ENCODE peak calls at places on chromosomes 3 and 15, in nine cellular contexts. One of them, this sample, is unnamed.
A peak's percentile ranks its signal among the peaks of the same experiment; 100 is the strongest.

GRCh38 chr3:102536479-102536878 is 101.7 kb downstream of the ZPLD1 start:
- DNase-seq in colonic mucosa: no peak
- DNase-seq in mammary epithelial cell: peak; percentile 39
- DNase-seq in ascending aorta: no peak
- DNase-seq in fibroblast of lung: peak; percentile 58
- DNase-seq in left ventricle myocardium inferior: no peak
- DNase-seq in trophoblast cell: peak; percentile 64
- DNase-seq in neural progenitor cell: peak; percentile 46
- DNase-seq in naive thymus-derived CD4-positive, alpha-beta T cell: no peak
- DNase-seq in this sample: no peak

GRCh38 chr15:100031665-100032357 is 298.6 kb upstream of the LYSMD4 start:
- DNase-seq in left ventricle myocardium inferior: no peak
- DNase-seq in mammary epithelial cell: no peak
- DNase-seq in colonic mucosa: no peak
- DNase-seq in neural progenitor cell: no peak
- DNase-seq in ascending aorta: no peak
- DNase-seq in trophoblast cell: no peak
- DNase-seq in fibroblast of lung: no peak
- DNase-seq in naive thymus-derived CD4-positive, alpha-beta T cell: no peak
- DNase-seq in this sample: no peak

GRCh38 chr3:101720851-101721649 is 3.4 kb upstream of the CEP97 start:
- DNase-seq in fibroblast of lung: peak; percentile 24
- DNase-seq in neural progenitor cell: no peak
- DNase-seq in naive thymus-derived CD4-positive, alpha-beta T cell: no peak
- DNase-seq in ascending aorta: no peak
- DNase-seq in colonic mucosa: no peak
- DNase-seq in mammary epithelial cell: peak; percentile 71
- DNase-seq in trophoblast cell: no peak
- DNase-seq in left ventricle myocardium inferior: no peak
- DNase-seq in this sample: no peak

GRCh38 chr3:170038434-170039110 is 777 bp downstream of the GPR160 start:
- DNase-seq in left ventricle myocardium inferior: no peak
- DNase-seq in colonic mucosa: peak; percentile 63
- DNase-seq in neural progenitor cell: peak; percentile 66
- DNase-seq in ascending aorta: no peak
- DNase-seq in fibroblast of lung: no peak
- DNase-seq in mammary epithelial cell: no peak
- DNase-seq in trophoblast cell: peak; percentile 55
- DNase-seq in naive thymus-derived CD4-positive, alpha-beta T cell: peak; percentile 18
- DNase-seq in this sample: no peak

GRCh38 chr15:82172506-82172905 is 90.0 kb downstream of the EFL1 start:
- DNase-seq in mammary epithelial cell: peak; percentile 28
- DNase-seq in left ventricle myocardium inferior: no peak
- DNase-seq in ascending aorta: no peak
- DNase-seq in trophoblast cell: peak; percentile 93
- DNase-seq in colonic mucosa: no peak
- DNase-seq in neural progenitor cell: no peak
- DNase-seq in fibroblast of lung: no peak
- DNase-seq in naive thymus-derived CD4-positive, alpha-beta T cell: no peak
- DNase-seq in this sample: no peak

GRCh38 chr3:42855547-42856380 is 19.9 kb downstream of the CYP8B1 start:
- DNase-seq in colonic mucosa: no peak
- DNase-seq in mammary epithelial cell: no peak
- DNase-seq in ascending aorta: no peak
- DNase-seq in naive thymus-derived CD4-positive, alpha-beta T cell: no peak
- DNase-seq in left ventricle myocardium inferior: no peak
- DNase-seq in fibroblast of lung: no peak
- DNase-seq in trophoblast cell: no peak
- DNase-seq in neural progenitor cell: no peak
- DNase-seq in this sample: no peak

GRCh38 chr3:163951397-163951987 is 1126.8 kb downstream of the SI start:
- DNase-seq in fibroblast of lung: no peak
- DNase-seq in ascending aorta: no peak
- DNase-seq in neural progenitor cell: no peak
- DNase-seq in colonic mucosa: no peak
- DNase-seq in trophoblast cell: peak; percentile 41
- DNase-seq in left ventricle myocardium inferior: no peak
- DNase-seq in mammary epithelial cell: no peak
- DNase-seq in naive thymus-derived CD4-positive, alpha-beta T cell: no peak
- DNase-seq in this sample: no peak

GRCh38 chr3:52533623-52534280 is at the start of gene NT5DC2:
- DNase-seq in naive thymus-derived CD4-positive, alpha-beta T cell: peak; percentile 54
- DNase-seq in trophoblast cell: peak; percentile 69
- DNase-seq in colonic mucosa: peak; percentile 66
- DNase-seq in ascending aorta: no peak
- DNase-seq in neural progenitor cell: peak; percentile 92
- DNase-seq in mammary epithelial cell: peak; percentile 52
- DNase-seq in fibroblast of lung: peak; percentile 64
- DNase-seq in left ventricle myocardium inferior: peak; percentile 77
- DNase-seq in this sample: peak; percentile 64

GRCh38 chr3:65532749-65533148 is 506.0 kb downstream of the MAGI1 start:
- DNase-seq in naive thymus-derived CD4-positive, alpha-beta T cell: no peak
- DNase-seq in colonic mucosa: no peak
- DNase-seq in ascending aorta: no peak
- DNase-seq in neural progenitor cell: no peak
- DNase-seq in left ventricle myocardium inferior: no peak
- DNase-seq in mammary epithelial cell: no peak
- DNase-seq in trophoblast cell: no peak
- DNase-seq in fibroblast of lung: no peak
- DNase-seq in this sample: no peak

GRCh38 chr3:140527156-140527555 is 150.7 kb upstream of the TRIM42 start:
- DNase-seq in neural progenitor cell: no peak
- DNase-seq in left ventricle myocardium inferior: no peak
- DNase-seq in ascending aorta: no peak
- DNase-seq in mammary epithelial cell: no peak
- DNase-seq in fibroblast of lung: no peak
- DNase-seq in trophoblast cell: no peak
- DNase-seq in colonic mucosa: no peak
- DNase-seq in naive thymus-derived CD4-positive, alpha-beta T cell: no peak
- DNase-seq in this sample: no peak

GRCh38 chr15:89278307-89278706 is 34.5 kb downstream of the FANCI start:
- DNase-seq in colonic mucosa: no peak
- DNase-seq in naive thymus-derived CD4-positive, alpha-beta T cell: no peak
- DNase-seq in left ventricle myocardium inferior: no peak
- DNase-seq in neural progenitor cell: no peak
- DNase-seq in mammary epithelial cell: no peak
- DNase-seq in ascending aorta: no peak
- DNase-seq in fibroblast of lung: peak; percentile 27
- DNase-seq in trophoblast cell: no peak
- DNase-seq in this sample: no peak

GRCh38 chr3:8869613-8870012 is 93.7 kb downstream of the RAD18 start:
- DNase-seq in naive thymus-derived CD4-positive, alpha-beta T cell: no peak
- DNase-seq in trophoblast cell: peak; percentile 92
- DNase-seq in colonic mucosa: no peak
- DNase-seq in fibroblast of lung: peak; percentile 74
- DNase-seq in left ventricle myocardium inferior: no peak
- DNase-seq in mammary epithelial cell: peak; percentile 99
- DNase-seq in ascending aorta: no peak
- DNase-seq in neural progenitor cell: no peak
- DNase-seq in this sample: no peak

GRCh38 chr15:58065011-58065444 is 483 bp downstream of the ALDH1A2 start:
- DNase-seq in ascending aorta: no peak
- DNase-seq in colonic mucosa: peak; percentile 20
- DNase-seq in left ventricle myocardium inferior: peak; percentile 38
- DNase-seq in mammary epithelial cell: no peak
- DNase-seq in fibroblast of lung: no peak
- DNase-seq in naive thymus-derived CD4-positive, alpha-beta T cell: peak; percentile 6
- DNase-seq in neural progenitor cell: peak; percentile 74
- DNase-seq in trophoblast cell: peak; percentile 13
- DNase-seq in this sample: peak; percentile 41

GRCh38 chr3:181901626-181902025 is 189.9 kb downstream of the SOX2 start:
- DNase-seq in trophoblast cell: no peak
- DNase-seq in left ventricle myocardium inferior: no peak
- DNase-seq in fibroblast of lung: no peak
- DNase-seq in mammary epithelial cell: no peak
- DNase-seq in colonic mucosa: no peak
- DNase-seq in neural progenitor cell: no peak
- DNase-seq in ascending aorta: no peak
- DNase-seq in naive thymus-derived CD4-positive, alpha-beta T cell: no peak
- DNase-seq in this sample: no peak

GRCh38 chr3:191997579-191998268 is 536.8 kb downstream of the PYDC2 start:
- DNase-seq in trophoblast cell: no peak
- DNase-seq in left ventricle myocardium inferior: no peak
- DNase-seq in fibroblast of lung: no peak
- DNase-seq in naive thymus-derived CD4-positive, alpha-beta T cell: no peak
- DNase-seq in neural progenitor cell: peak; percentile 79
- DNase-seq in ascending aorta: no peak
- DNase-seq in mammary epithelial cell: no peak
- DNase-seq in colonic mucosa: no peak
- DNase-seq in this sample: no peak

GRCh38 chr15:25863067-25863967 is at the start of gene ATP10A:
- DNase-seq in fibroblast of lung: peak; percentile 73
- DNase-seq in mammary epithelial cell: no peak
- DNase-seq in colonic mucosa: no peak
- DNase-seq in trophoblast cell: peak; percentile 48
- DNase-seq in left ventricle myocardium inferior: peak; percentile 53
- DNase-seq in naive thymus-derived CD4-positive, alpha-beta T cell: peak; percentile 26
- DNase-seq in neural progenitor cell: peak; percentile 73
- DNase-seq in ascending aorta: no peak
- DNase-seq in this sample: peak; percentile 37

GRCh38 chr3:46700772-46701171 is 420 bp upstream of the TMIE start:
- DNase-seq in left ventricle myocardium inferior: peak; percentile 51
- DNase-seq in mammary epithelial cell: no peak
- DNase-seq in naive thymus-derived CD4-positive, alpha-beta T cell: no peak
- DNase-seq in neural progenitor cell: peak; percentile 30
- DNase-seq in fibroblast of lung: no peak
- DNase-seq in colonic mucosa: no peak
- DNase-seq in trophoblast cell: no peak
- DNase-seq in ascending aorta: no peak
- DNase-seq in this sample: peak; percentile 48

GRCh38 chr3:138898301-138898700 is 48.6 kb downstream of the FOXL2 start:
- DNase-seq in neural progenitor cell: no peak
- DNase-seq in naive thymus-derived CD4-positive, alpha-beta T cell: no peak
- DNase-seq in ascending aorta: no peak
- DNase-seq in fibroblast of lung: peak; percentile 67
- DNase-seq in left ventricle myocardium inferior: no peak
- DNase-seq in trophoblast cell: no peak
- DNase-seq in colonic mucosa: peak; percentile 38
- DNase-seq in mammary epithelial cell: no peak
- DNase-seq in this sample: no peak

GRCh38 chr3:53243165-53243564 is 12.7 kb downstream of the TKT start:
- DNase-seq in neural progenitor cell: no peak
- DNase-seq in colonic mucosa: no peak
- DNase-seq in fibroblast of lung: peak; percentile 35
- DNase-seq in trophoblast cell: no peak
- DNase-seq in ascending aorta: no peak
- DNase-seq in left ventricle myocardium inferior: no peak
- DNase-seq in naive thymus-derived CD4-positive, alpha-beta T cell: no peak
- DNase-seq in mammary epithelial cell: no peak
- DNase-seq in this sample: no peak

GRCh38 chr15:37140531-37141053 is 40.2 kb upstream of the MEIS2 start:
- DNase-seq in trophoblast cell: peak; percentile 9
- DNase-seq in left ventricle myocardium inferior: no peak
- DNase-seq in fibroblast of lung: peak; percentile 32
- DNase-seq in neural progenitor cell: no peak
- DNase-seq in naive thymus-derived CD4-positive, alpha-beta T cell: no peak
- DNase-seq in mammary epithelial cell: no peak
- DNase-seq in ascending aorta: no peak
- DNase-seq in colonic mucosa: no peak
- DNase-seq in this sample: no peak

DNA sequence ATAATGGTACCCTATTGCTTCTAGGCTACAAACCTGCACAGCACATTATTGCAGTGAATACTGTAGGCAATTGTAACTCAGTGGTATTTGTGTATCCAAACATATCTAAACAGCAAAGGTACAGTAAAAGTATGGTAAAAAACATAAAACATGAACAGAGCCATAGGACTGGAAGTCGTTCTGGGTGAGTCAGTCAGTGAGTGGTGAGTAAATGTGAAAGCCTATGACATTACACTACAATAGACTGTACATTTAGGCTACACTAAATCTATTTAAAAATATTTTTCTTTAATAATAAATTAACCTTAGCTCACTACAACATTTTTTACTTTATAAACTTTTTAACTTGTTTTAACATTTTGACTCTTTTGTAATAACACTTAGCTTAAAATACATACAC is 21.3 kb downstream of the RAB6B start:
- DNase-seq in trophoblast cell: no peak
- DNase-seq in mammary epithelial cell: no peak
- DNase-seq in naive thymus-derived CD4-positive, alpha-beta T cell: no peak
- DNase-seq in fibroblast of lung: no peak
- DNase-seq in ascending aorta: no peak
- DNase-seq in left ventricle myocardium inferior: no peak
- DNase-seq in colonic mucosa: no peak
- DNase-seq in neural progenitor cell: no peak
- DNase-seq in this sample: no peak
- H3K4me3 ChIP-seq in trophoblast cell: no peak overlapping the region
- H3K4me3 ChIP-seq in mammary epithelial cell: no peak overlapping the region
- H3K4me3 ChIP-seq in naive thymus-derived CD4-positive, alpha-beta T cell: no peak overlapping the region
- H3K4me3 ChIP-seq in fibroblast of lung: no peak overlapping the region
- H3K4me3 ChIP-seq in ascending aorta: no peak overlapping the region
- H3K4me3 ChIP-seq in left ventricle myocardium inferior: no peak overlapping the region
- H3K4me3 ChIP-seq in colonic mucosa: no peak overlapping the region
- H3K4me3 ChIP-seq in neural progenitor cell: no peak overlapping the region
- H3K4me3 ChIP-seq in this sample: no peak overlapping the region

GRCh38 chr3:62406945-62407344 is 33.6 kb upstream of the FEZF2 start:
- DNase-seq in neural progenitor cell: no peak
- DNase-seq in fibroblast of lung: no peak
- DNase-seq in mammary epithelial cell: no peak
- DNase-seq in colonic mucosa: no peak
- DNase-seq in left ventricle myocardium inferior: no peak
- DNase-seq in naive thymus-derived CD4-positive, alpha-beta T cell: no peak
- DNase-seq in ascending aorta: no peak
- DNase-seq in trophoblast cell: no peak
- DNase-seq in this sample: no peak
- H3K4me1 ChIP-seq in neural progenitor cell: no peaks in the 10 kb centered on the region
- H3K4me1 ChIP-seq in fibroblast of lung: no peaks in the 10 kb centered on the region
- H3K4me1 ChIP-seq in mammary epithelial cell: no peaks in the 10 kb centered on the region
- H3K4me1 ChIP-seq in colonic mucosa: no peaks in the 10 kb centered on the region
- H3K4me1 ChIP-seq in left ventricle myocardium inferior: peaks cover 5% of the 10 kb centered on the region
- H3K4me1 ChIP-seq in naive thymus-derived CD4-positive, alpha-beta T cell: no peaks in the 10 kb centered on the region
- H3K4me1 ChIP-seq in ascending aorta: no peaks in the 10 kb centered on the region
- H3K4me1 ChIP-seq in trophoblast cell: no peaks in the 10 kb centered on the region
- H3K4me1 ChIP-seq in this sample: no peaks in the 10 kb centered on the region

DNA sequence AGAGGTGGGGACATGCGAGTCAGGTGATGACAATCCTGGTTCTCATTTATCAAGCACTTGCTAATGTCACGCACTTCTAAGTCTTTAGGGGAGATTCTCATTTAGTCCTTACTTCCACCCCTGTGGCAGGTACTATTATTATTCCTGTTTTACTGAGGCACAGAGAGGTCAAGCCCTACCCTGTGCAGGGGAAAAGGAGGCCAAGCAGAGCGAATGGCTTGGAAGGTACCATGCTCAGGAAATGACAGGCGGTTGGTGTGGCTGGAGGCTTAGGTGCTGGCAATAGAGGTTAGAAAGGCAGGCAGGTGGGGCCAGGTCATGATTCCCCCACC is 268.9 kb downstream of the UACA start:
- DNase-seq in colonic mucosa: no peak
- DNase-seq in left ventricle myocardium inferior: no peak
- DNase-seq in ascending aorta: no peak
- DNase-seq in trophoblast cell: no peak
- DNase-seq in fibroblast of lung: no peak
- DNase-seq in mammary epithelial cell: no peak
- DNase-seq in neural progenitor cell: no peak
- DNase-seq in naive thymus-derived CD4-positive, alpha-beta T cell: no peak
- DNase-seq in this sample: no peak
- H3K4me3 ChIP-seq in colonic mucosa: no peak overlapping the region
- H3K4me3 ChIP-seq in left ventricle myocardium inferior: no peak overlapping the region
- H3K4me3 ChIP-seq in ascending aorta: no peak overlapping the region
- H3K4me3 ChIP-seq in trophoblast cell: no peak overlapping the region
- H3K4me3 ChIP-seq in fibroblast of lung: no peak overlapping the region
- H3K4me3 ChIP-seq in mammary epithelial cell: no peak overlapping the region
- H3K4me3 ChIP-seq in neural progenitor cell: no peak overlapping the region
- H3K4me3 ChIP-seq in naive thymus-derived CD4-positive, alpha-beta T cell: no peak overlapping the region
- H3K4me3 ChIP-seq in this sample: no peak overlapping the region

GRCh38 chr3:73432021-73432722 is 192.6 kb downstream of the PDZRN3 start:
- DNase-seq in neural progenitor cell: peak; percentile 76
- DNase-seq in trophoblast cell: peak; percentile 71
- DNase-seq in mammary epithelial cell: peak; percentile 28
- DNase-seq in ascending aorta: no peak
- DNase-seq in fibroblast of lung: peak; percentile 70
- DNase-seq in colonic mucosa: no peak
- DNase-seq in left ventricle myocardium inferior: no peak
- DNase-seq in naive thymus-derived CD4-positive, alpha-beta T cell: no peak
- DNase-seq in this sample: peak; percentile 45
- H3K4me1 ChIP-seq in neural progenitor cell: peaks cover 20% of the 10 kb centered on the region
- H3K4me1 ChIP-seq in trophoblast cell: no peaks in the 10 kb centered on the region
- H3K4me1 ChIP-seq in mammary epithelial cell: no peaks in the 10 kb centered on the region
- H3K4me1 ChIP-seq in ascending aorta: peaks cover 18% of the 10 kb centered on the region
- H3K4me1 ChIP-seq in fibroblast of lung: peaks cover 3% of the 10 kb centered on the region
- H3K4me1 ChIP-seq in colonic mucosa: no peaks in the 10 kb centered on the region
- H3K4me1 ChIP-seq in left ventricle myocardium inferior: peaks cover 71% of the 10 kb centered on the region
- H3K4me1 ChIP-seq in naive thymus-derived CD4-positive, alpha-beta T cell: no peaks in the 10 kb centered on the region
- H3K4me1 ChIP-seq in this sample: peaks cover 8% of the 10 kb centered on the region